ENCODE peak calls at places on chromosomes 11 and 22, in seven cellular contexts. X, F, Z, D, L, O and P are unnamed samples. For H3K4me1, the result is how much of the 10 kb centered on the place peaks cover.

GRCh38 chr11:122095950-122096942 is 19.8 kb downstream of the BLID start:
- DNase-seq in D (no peak), Z (no peak), X (no peak), O (no peak), L (peak), F (no peak), P (peak)

GRCh38 chr22:45226681-45227186 is 14.0 kb downstream of the KIAA0930 start:
- DNase-seq in X (peak), O (peak), F (no peak), Z (no peak), L (no peak), D (peak), P (no peak)

GRCh38 chr11:17415523-17416104 is 27.2 kb upstream of the KCNJ11 start:
- DNase-seq in D (no peak), Z (peak), L (no peak), F (no peak), X (no peak), O (no peak), P (no peak)

GRCh38 chr22:46866591-46866990 is 104.1 kb downstream of the TBC1D22A start:
- DNase-seq in Z (no peak), D (no peak), L (peak), O (no peak), F (peak), X (no peak), P (no peak)

GRCh38 chr11:118343981-118344521 is at the start of gene CD3G:
- DNase-seq in F (no peak), X (peak), D (no peak), L (no peak), Z (peak), O (no peak), P (no peak)

GRCh38 chr11:2539761-2540520 is 95.1 kb downstream of the KCNQ1 start:
- DNase-seq in L (no peak), X (peak), D (no peak), O (peak), F (peak), Z (peak), P (no peak)

GRCh38 chr11:68826726-68827125 is 15.0 kb downstream of the CPT1A start:
- DNase-seq in O (no peak), F (no peak), X (no peak), Z (no peak), D (no peak), L (no peak), P (no peak)

GRCh38 chr11:62721994-62722393 is 5.3 kb downstream of the HNRNPUL2 start:
- DNase-seq in X (no peak), Z (no peak), O (no peak), F (no peak), L (peak), D (no peak), P (peak)

DNA sequence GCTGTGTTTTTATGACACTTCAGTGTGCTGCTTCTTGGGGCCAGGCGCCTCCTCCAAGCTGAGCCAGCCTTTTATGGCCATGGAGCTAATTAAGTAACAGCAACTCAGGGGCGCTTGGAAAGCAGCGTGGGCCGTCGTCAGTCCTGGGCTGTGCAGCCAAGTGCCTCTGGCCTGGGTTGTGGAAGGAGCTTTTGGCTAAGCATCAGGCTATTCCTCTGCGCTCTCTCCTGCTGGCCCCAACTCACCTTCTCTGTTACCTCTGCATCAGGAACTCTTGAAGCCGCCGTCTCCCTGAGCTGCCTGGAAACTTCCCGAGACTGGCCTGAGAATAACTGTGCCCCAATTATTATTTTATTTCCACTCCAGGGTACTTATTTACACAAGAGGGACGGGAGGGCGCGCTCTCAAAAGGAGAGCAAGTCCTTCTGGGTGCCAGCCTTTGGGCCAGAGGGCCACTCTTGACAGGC is 38.7 kb upstream of the NAV2 start:
- DNase-seq in Z (no peak), L (peak), O (peak), D (peak), F (peak), X (peak), P (peak)
- H3K27ac ChIP-seq in Z (no peak), L (no peak), O (no peak), D (peak), F (no peak), X (no peak), P (peak)

GRCh38 chr11:57638005-57638760 is 11.5 kb downstream of the YPEL4 start:
- DNase-seq in D (peak), F (peak), Z (no peak), X (peak), L (peak), O (peak), P (peak)

GRCh38 chr11:57638811-57639320 is 10.8 kb downstream of the YPEL4 start:
- DNase-seq in D (no peak), L (no peak), O (no peak), F (no peak), X (no peak), Z (no peak), P (peak)

GRCh38 chr11:57640068-57640800 is 9.5 kb downstream of the YPEL4 start:
- DNase-seq in D (no peak), Z (no peak), F (no peak), L (peak), X (no peak), O (no peak), P (no peak)

GRCh38 chr11:57641011-57641410 is 8.7 kb downstream of the YPEL4 start:
- DNase-seq in Z (no peak), D (no peak), X (no peak), L (peak), O (peak), F (no peak), P (peak)

DNA sequence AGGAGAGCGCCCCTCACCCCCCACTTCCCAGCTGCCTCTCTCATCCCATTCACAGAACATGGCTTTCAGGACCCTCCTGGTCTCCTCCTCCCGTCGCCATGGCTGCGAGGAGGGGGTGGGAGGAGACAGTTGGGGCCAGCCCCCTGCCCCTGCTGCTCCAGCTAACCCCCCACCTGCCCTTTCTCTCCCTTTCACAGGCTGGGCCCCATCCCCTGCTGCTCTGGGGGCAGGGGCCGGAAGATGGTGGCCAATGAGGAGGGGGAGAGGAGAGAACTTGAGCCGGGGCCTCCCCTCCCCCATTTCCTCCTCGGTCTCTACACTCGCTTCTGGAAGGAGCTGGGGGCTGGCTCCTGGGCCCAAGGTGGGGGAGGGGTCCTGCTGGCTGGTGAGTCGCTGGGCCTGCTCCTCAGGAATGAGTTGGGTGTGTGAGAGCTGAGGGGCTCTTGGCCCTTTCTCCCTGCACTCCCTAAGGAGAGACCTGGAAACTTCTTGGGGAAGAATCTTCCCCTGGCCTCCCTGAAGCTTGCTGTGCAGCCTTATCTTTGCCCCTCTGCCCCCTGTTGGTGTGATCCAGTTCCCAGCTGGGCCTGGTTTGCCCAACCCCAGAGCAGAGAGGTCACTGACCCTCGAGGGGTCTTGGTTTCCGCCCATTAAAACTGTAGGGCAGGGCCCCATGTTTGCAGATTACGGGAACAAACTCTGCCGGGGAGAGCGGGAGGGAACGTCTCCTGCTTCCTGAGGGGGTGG is 10.2 kb downstream of the YPEL4 start:
- DNase-seq in Z (no peak), X (no peak), D (no peak), F (no peak), L (peak), O (peak), P (peak)
- H3K4me3 ChIP-seq in Z (peak), X (peak), D (peak), F (peak), L (peak), O (no peak), P (peak)

DNA sequence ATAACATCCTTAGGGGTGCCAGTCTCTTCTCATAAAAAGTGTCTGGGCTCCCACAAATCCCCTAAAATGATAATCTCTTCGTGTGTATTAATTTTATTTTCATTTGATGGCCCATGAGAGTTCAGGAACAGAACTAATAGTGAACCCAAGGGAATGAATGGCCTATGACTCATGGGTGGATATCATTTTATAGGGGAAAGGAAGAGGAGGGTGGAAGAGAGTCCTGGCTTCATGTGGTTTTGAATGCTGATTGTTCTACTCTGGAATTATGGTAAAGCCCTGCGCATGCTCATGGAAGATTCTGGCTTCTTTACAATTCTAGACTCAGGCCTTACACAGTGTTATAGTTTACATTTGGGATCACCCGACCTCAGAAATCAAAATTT is 35.3 kb downstream of the MAML2 start:
- DNase-seq in D (no peak), O (no peak), X (no peak), F (no peak), Z (no peak), L (peak), P (peak)
- H3K4me1 ChIP-seq in D (half or more), O (under half), X (under half), F (under half), Z (half or more), L (under half), P (under half)

GRCh38 chr11:73290536-73290935 is 17.5 kb upstream of the ARHGEF17 start:
- DNase-seq in Z (peak), D (no peak), X (peak), F (no peak), L (no peak), O (no peak), P (no peak)

GRCh38 chr11:73287400-73288101 is 15.4 kb downstream of the P2RY6 start:
- DNase-seq in O (no peak), X (peak), L (no peak), Z (peak), D (no peak), F (no peak), P (no peak)

GRCh38 chr11:73288873-73289707 is 17.0 kb downstream of the P2RY6 start:
- DNase-seq in L (peak), X (peak), F (peak), O (peak), Z (peak), D (peak), P (peak)

GRCh38 chr11:73286240-73286810 is 14.2 kb downstream of the P2RY6 start:
- DNase-seq in F (no peak), D (no peak), O (no peak), Z (peak), L (no peak), X (peak), P (no peak)

GRCh38 chr11:73288197-73288872 is 16.2 kb downstream of the P2RY6 start:
- DNase-seq in D (no peak), Z (no peak), L (no peak), F (no peak), O (no peak), X (peak), P (no peak)
- H3K27ac ChIP-seq in D (peak), Z (peak), L (no peak), F (peak), O (no peak), X (peak), P (no peak)

GRCh38 chr11:63888170-63889086 is 28.5 kb downstream of the RCOR2 start:
- DNase-seq in F (peak), O (peak), Z (peak), D (peak), L (peak), X (peak), P (peak)

GRCh38 chr11:63890368-63890767 is 26.6 kb downstream of the RCOR2 start:
- DNase-seq in Z (no peak), D (no peak), O (no peak), X (no peak), F (no peak), L (no peak), P (no peak)

GRCh38 chr11:63892233-63892632 is 24.7 kb downstream of the RCOR2 start:
- DNase-seq in X (no peak), Z (no peak), L (peak), D (no peak), O (no peak), F (no peak), P (peak)

GRCh38 chr11:63887600-63887999 is 29.4 kb downstream of the RCOR2 start:
- DNase-seq in O (no peak), X (no peak), L (no peak), F (no peak), Z (no peak), D (no peak), P (no peak)

GRCh38 chr11:63889344-63889743 is 27.6 kb downstream of the RCOR2 start:
- DNase-seq in F (no peak), X (no peak), O (peak), Z (no peak), L (no peak), D (no peak), P (no peak)
- H3K4me3 ChIP-seq in F (peak), X (peak), O (no peak), Z (peak), L (no peak), D (no peak), P (no peak)

GRCh38 chr11:66411323-66411722 is 9.5 kb upstream of the NPAS4 start:
- DNase-seq in D (no peak), F (no peak), L (no peak), O (no peak), X (no peak), Z (no peak), P (no peak)
- H3K4me1 ChIP-seq in D (under half), F (under half), L (under half), O (under half), X (under half), Z (under half), P (under half)

GRCh38 chr11:55791606-55792005 is 3.8 kb upstream of the OR5D14 start:
- DNase-seq in D (no peak), X (no peak), Z (no peak), L (no peak), O (no peak), F (no peak), P (no peak)

GRCh38 chr11:55793321-55793720 is 2.0 kb upstream of the OR5D14 start:
- DNase-seq in L (no peak), X (no peak), O (no peak), Z (no peak), F (no peak), D (no peak), P (no peak)

GRCh38 chr11:55795256-55795655 is at the start of gene OR5D14:
- DNase-seq in D (no peak), O (no peak), X (no peak), Z (no peak), L (no peak), F (no peak), P (no peak)
- H3K27ac ChIP-seq in D (no peak), O (no peak), X (no peak), Z (no peak), L (no peak), F (no peak), P (no peak)